ENCODE peak calls at places on chromosome 13, in seven cellular contexts. H, L, U, T, C, G and E are unnamed samples.

GRCh38 chr13:58542530-58542929 is 911.0 kb downstream of the PCDH17 start:
- DNase-seq in L (no peak), C (no peak), T (no peak), H (no peak), U (no peak), G (no peak), E (no peak)

GRCh38 chr13:106561551-106562170 is 6.3 kb downstream of the ARGLU1 start:
- DNase-seq in G (no peak), H (no peak), U (peak), T (peak), C (no peak), L (no peak), E (no peak)

GRCh38 chr13:91154553-91154952 is 192.9 kb upstream of the MIR17HG start:
- DNase-seq in H (no peak), G (no peak), U (no peak), T (no peak), C (no peak), L (no peak), E (no peak)

GRCh38 chr13:40120288-40120687 is 464.8 kb downstream of the COG6 start:
- DNase-seq in T (no peak), U (no peak), G (no peak), L (no peak), H (no peak), C (no peak), E (no peak)

GRCh38 chr13:24008679-24009078 is 111.4 kb upstream of the C1QTNF9B start:
- DNase-seq in H (no peak), L (no peak), U (no peak), T (peak), G (peak), C (no peak), E (no peak)

GRCh38 chr13:25899952-25900351 is 151.9 kb downstream of the SHISA2 start:
- DNase-seq in G (no peak), C (no peak), L (no peak), T (no peak), U (no peak), H (no peak), E (no peak)

GRCh38 chr13:26475176-26476110 is 82.0 kb upstream of the WASF3 start:
- DNase-seq in T (no peak), L (no peak), U (no peak), C (no peak), H (no peak), G (peak), E (no peak)

GRCh38 chr13:100163375-100163774 is 74.5 kb downstream of the PCCA start:
- DNase-seq in T (peak), C (no peak), H (no peak), U (no peak), L (no peak), G (no peak), E (no peak)

GRCh38 chr13:102913924-102914628 is 68.2 kb downstream of the ERCC5 start:
- DNase-seq in U (no peak), T (peak), G (no peak), H (no peak), C (no peak), L (no peak), E (peak)

GRCh38 chr13:40566811-40567210 is 99.6 kb downstream of the FOXO1 start:
- DNase-seq in U (no peak), T (no peak), L (no peak), C (no peak), H (no peak), G (no peak), E (no peak)

GRCh38 chr13:28501547-28501946 is 6.6 kb upstream of the FLT1 start:
- DNase-seq in T (no peak), G (no peak), L (no peak), H (no peak), C (peak), U (peak), E (no peak)

GRCh38 chr13:71875823-71876222 is 8.8 kb upstream of the DACH1 start:
- DNase-seq in G (no peak), T (no peak), U (no peak), H (no peak), C (no peak), L (no peak), E (no peak)

GRCh38 chr13:55576389-55576788 is 1564.3 kb upstream of the PRR20A start:
- DNase-seq in T (no peak), L (no peak), H (no peak), C (no peak), U (no peak), G (no peak), E (no peak)

GRCh38 chr13:65595881-65596280 is 1634.3 kb downstream of the PCDH9 start:
- DNase-seq in L (no peak), C (no peak), T (peak), G (no peak), H (no peak), U (no peak), E (no peak)

GRCh38 chr13:25422153-25422552 is 50.4 kb downstream of the ATP8A2 start:
- DNase-seq in G (no peak), T (no peak), U (no peak), L (no peak), C (no peak), H (no peak), E (no peak)

GRCh38 chr13:97307096-97307495 is 85.0 kb downstream of the MBNL2 start:
- DNase-seq in H (no peak), C (no peak), T (no peak), L (no peak), U (no peak), G (no peak), E (no peak)
- TF ChIP-seq CTCF in H (no peak), C (no peak), T (no peak), L (no peak), U (no peak), G (no peak), E (no peak)

GRCh38 chr13:31050486-31051400 is 111.0 kb downstream of the HSPH1 start:
- DNase-seq in L (no peak), H (no peak), C (no peak), G (no peak), U (no peak), T (peak), E (no peak)
- TF ChIP-seq CTCF in L (peak), H (no peak), C (no peak), G (peak), U (no peak), T (peak), E (peak)

GRCh38 chr13:30156826-30157615 is 150.3 kb downstream of the KATNAL1 start:
- DNase-seq in G (no peak), U (no peak), H (no peak), L (no peak), T (no peak), C (no peak), E (no peak)

GRCh38 chr13:30157616-30157993 is 149.7 kb downstream of the KATNAL1 start:
- DNase-seq in U (no peak), C (no peak), T (no peak), H (no peak), G (no peak), L (no peak), E (no peak)

GRCh38 chr13:30159446-30159839 is 147.9 kb downstream of the KATNAL1 start:
- DNase-seq in U (no peak), H (no peak), T (peak), G (no peak), L (peak), C (no peak), E (peak)

GRCh38 chr13:30156270-30156669 is 151.1 kb downstream of the KATNAL1 start:
- DNase-seq in H (no peak), G (no peak), T (peak), U (no peak), C (no peak), L (no peak), E (no peak)

GRCh38 chr13:30158774-30159445 is 148.4 kb downstream of the KATNAL1 start:
- DNase-seq in H (no peak), U (no peak), L (peak), C (no peak), T (peak), G (no peak), E (peak)
- TF ChIP-seq CTCF in H (no peak), U (peak), L (peak), C (no peak), T (peak), G (peak), E (peak)

DNA sequence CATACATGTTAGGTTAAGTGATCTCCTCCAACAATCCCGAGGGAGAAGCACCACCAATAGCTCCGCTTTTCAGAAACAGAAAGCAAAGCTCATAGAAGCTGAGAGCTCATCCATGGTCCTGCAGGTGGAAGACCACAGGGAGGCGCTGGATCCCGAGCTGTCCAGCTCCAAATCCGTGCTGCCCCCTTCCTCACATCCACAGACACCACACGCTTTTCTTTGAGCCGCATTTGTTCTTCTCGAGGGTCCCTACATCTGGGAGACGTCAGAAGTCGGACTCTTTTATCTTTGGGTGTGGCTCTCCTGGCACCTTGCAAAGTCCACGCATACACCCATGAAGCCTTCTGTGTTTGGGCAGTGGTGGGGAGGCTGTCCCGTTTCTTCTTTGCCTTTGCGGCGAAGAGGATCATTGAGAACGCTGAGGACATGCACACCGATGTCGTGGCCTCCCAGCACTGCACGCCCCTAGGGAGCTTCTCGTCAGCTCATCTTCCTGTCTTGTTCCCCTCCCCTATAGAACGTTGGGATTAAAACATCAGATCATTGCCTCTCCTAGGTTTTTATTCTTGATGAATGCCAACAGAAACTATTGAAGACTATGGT is 184.8 kb downstream of the TEX29 start:
- DNase-seq in U (no peak), T (no peak), L (no peak), C (no peak), H (no peak), G (no peak), E (no peak)
- TF ChIP-seq CTCF in U (peak), T (no peak), L (no peak), C (peak), H (no peak), G (peak), E (no peak)

GRCh38 chr13:48730971-48731658 is 77.4 kb downstream of the CYSLTR2 start:
- DNase-seq in G (no peak), C (no peak), U (no peak), T (peak), H (no peak), L (no peak), E (no peak)
- TF ChIP-seq CTCF in G (no peak), C (no peak), U (no peak), T (no peak), H (no peak), L (no peak), E (no peak)